ENCODE peak calls at places on chromosomes 11 and 22, in eight cellular contexts. P, M, U, S, T, A, X and W are unnamed samples.

GRCh38 chr11:45332486-45332934 is 46.4 kb upstream of the SYT13 start:
- DNase-seq in S (peak), A (peak), M (peak), T (no peak), U (peak), X (peak), P (peak), W (no peak)

GRCh38 chr22:20904008-20904979 is 12.9 kb upstream of the CRKL start:
- DNase-seq in T (peak), P (peak), X (no peak), S (no peak), M (no peak), U (no peak), A (peak), W (peak)

GRCh38 chr22:44525872-44526271 is 27.8 kb upstream of the RTL6 start:
- DNase-seq in M (no peak), X (no peak), A (no peak), U (no peak), P (no peak), T (no peak), S (no peak), W (no peak)

GRCh38 chr11:107017433-107018227 is 646 bp downstream of the GUCY1A2 start:
- DNase-seq in S (peak), U (peak), X (no peak), M (no peak), T (peak), P (peak), A (peak), W (no peak)

GRCh38 chr11:133951484-133952198 is 5.1 kb downstream of the IGSF9B start:
- DNase-seq in T (no peak), U (no peak), A (no peak), M (no peak), P (no peak), S (peak), X (no peak), W (no peak)

GRCh38 chr11:69394902-69395690 is 86.4 kb upstream of the LINC01488 start:
- DNase-seq in A (no peak), U (no peak), X (no peak), S (no peak), M (no peak), T (peak), P (no peak), W (no peak)

GRCh38 chr22:23122992-23123803 is 18.6 kb downstream of the RSPH14 start:
- DNase-seq in S (no peak), M (no peak), A (no peak), T (no peak), U (no peak), P (no peak), X (no peak), W (no peak)

GRCh38 chr11:9802291-9802861 is 138.5 kb downstream of the SWAP70 start:
- DNase-seq in U (no peak), M (no peak), S (peak), T (no peak), X (no peak), A (peak), P (no peak), W (peak)

GRCh38 chr11:47913569-47914244 is 65.6 kb upstream of the NUP160 start:
- DNase-seq in M (no peak), P (no peak), S (no peak), T (no peak), A (no peak), U (no peak), X (no peak), W (no peak)

GRCh38 chr22:48380016-48380665 is 1447.5 kb downstream of the BRD1 start:
- DNase-seq in U (no peak), S (no peak), T (no peak), P (no peak), M (no peak), X (peak), A (no peak), W (no peak)

GRCh38 chr11:6438979-6439571 is 1.7 kb downstream of the HPX start:
- DNase-seq in U (peak), T (no peak), P (peak), S (peak), M (no peak), A (peak), X (peak), W (peak)

GRCh38 chr22:48919851-48920589 is 907.7 kb downstream of the BRD1 start:
- DNase-seq in P (no peak), A (no peak), X (peak), S (no peak), M (no peak), T (no peak), U (peak), W (no peak)

GRCh38 chr22:20588092-20588842 is 80.9 kb downstream of the MED15 start:
- DNase-seq in A (no peak), P (no peak), T (peak), U (no peak), X (no peak), S (no peak), M (no peak), W (no peak)

GRCh38 chr22:26380072-26380471 is 49.0 kb upstream of the ASPHD2 start:
- DNase-seq in T (no peak), P (no peak), S (no peak), M (no peak), X (no peak), U (no peak), A (no peak), W (no peak)

GRCh38 chr11:47725445-47726442 is 10.6 kb upstream of the AGBL2 start:
- DNase-seq in A (no peak), X (no peak), S (no peak), P (no peak), T (no peak), M (no peak), U (no peak), W (peak)

GRCh38 chr11:70854891-70855556 is 397.4 kb downstream of the SHANK2 start:
- DNase-seq in T (no peak), M (no peak), X (no peak), U (peak), P (no peak), A (no peak), S (peak), W (no peak)

GRCh38 chr11:12433571-12434061 is 56.2 kb downstream of the PARVA start:
- DNase-seq in X (no peak), U (no peak), S (no peak), T (no peak), A (no peak), M (no peak), P (no peak), W (no peak)

GRCh38 chr11:71370895-71371673 is 77.1 kb downstream of the DHCR7 start:
- DNase-seq in M (no peak), U (no peak), S (no peak), X (no peak), T (no peak), A (no peak), P (no peak), W (no peak)

GRCh38 chr11:36265793-36266628 is 23.2 kb downstream of the COMMD9 start:
- DNase-seq in M (peak), T (no peak), S (peak), U (peak), A (peak), P (peak), X (peak), W (peak)

GRCh38 chr22:22424956-22425355 is 83.6 kb downstream of the ZNF280B start:
- DNase-seq in S (no peak), A (no peak), M (no peak), T (no peak), U (no peak), X (no peak), P (no peak), W (no peak)

GRCh38 chr11:35223429-35223828 is 84.5 kb downstream of the CD44 start:
- DNase-seq in S (no peak), A (no peak), T (peak), M (no peak), U (no peak), X (no peak), P (no peak), W (no peak)

GRCh38 chr11:77093987-77094840 is 8.4 kb upstream of the OMP start:
- DNase-seq in M (no peak), A (no peak), S (peak), P (no peak), X (no peak), U (no peak), T (peak), W (no peak)

GRCh38 chr11:16169946-16170345 is 186.4 kb downstream of the SOX6 start:
- DNase-seq in S (no peak), U (no peak), M (no peak), P (no peak), X (no peak), A (no peak), T (no peak), W (no peak)